ENCODE peak calls at places on chromosome 20, in five cellular contexts. M is HepG2, Z is stomach, K is GM12891, G is HL-60. A is an unnamed sample.

GRCh38 chr20:3734111-3734843 is 1.8 kb downstream of the HSPA12B start:
- DNase-seq in M (no peak), Z (no peak), G (no peak), K (no peak), A (no peak)

GRCh38 chr20:19313342-19314069 is 101.1 kb downstream of the SLC24A3 start:
- DNase-seq in Z (no peak), M (no peak), K (no peak), G (no peak), A (no peak)

GRCh38 chr20:31559704-31560093 is 45.4 kb upstream of the ID1 start:
- DNase-seq in Z (no peak), G (no peak), M (no peak), K (no peak), A (no peak)

GRCh38 chr20:8530022-8530421 is 398.0 kb downstream of the PLCB1 start:
- DNase-seq in Z (no peak), K (no peak), G (no peak), M (no peak), A (no peak)

GRCh38 chr20:25160897-25161296 is 34.6 kb upstream of the ENTPD6 start:
- DNase-seq in M (no peak), K (no peak), Z (no peak), G (no peak), A (no peak)

GRCh38 chr20:47274449-47275108 is 81.9 kb downstream of the ZMYND8 start:
- DNase-seq in K (peak), G (no peak), Z (no peak), M (peak), A (peak)

GRCh38 chr20:10747019-10747418 is 73.2 kb upstream of the JAG1 start:
- DNase-seq in G (no peak), Z (no peak), K (no peak), M (no peak), A (no peak)

GRCh38 chr20:32164984-32165735 is 42.4 kb downstream of the PLAGL2 start:
- DNase-seq in K (no peak), M (no peak), Z (no peak), G (no peak), A (peak)

GRCh38 chr20:33787253-33787891 is 23.8 kb upstream of the CHMP4B start:
- DNase-seq in G (no peak), K (no peak), Z (no peak), M (no peak), A (no peak)

GRCh38 chr20:20743511-20744169 is 31.2 kb upstream of the RALGAPA2 start:
- DNase-seq in M (peak), K (no peak), G (peak), Z (peak), A (peak)

GRCh38 chr20:24131281-24131680 is 142.7 kb upstream of the GGTLC1 start:
- DNase-seq in K (no peak), G (no peak), M (no peak), Z (no peak), A (no peak)

GRCh38 chr20:54897787-54898186 is 422.4 kb downstream of the DOK5 start:
- DNase-seq in M (no peak), Z (no peak), G (no peak), K (no peak), A (no peak)

GRCh38 chr20:38789503-38790209 is 15.8 kb upstream of the PPP1R16B start:
- DNase-seq in G (no peak), K (no peak), M (no peak), Z (no peak), A (no peak)

GRCh38 chr20:645318-646106 is 7.5 kb downstream of the SRXN1 start:
- DNase-seq in M (peak), Z (peak), K (peak), G (peak), A (peak)

GRCh38 chr20:15346657-15347280 is 1009.4 kb upstream of the FLRT3 start:
- DNase-seq in K (no peak), G (no peak), Z (no peak), M (no peak), A (no peak)

GRCh38 chr20:19932170-19932667 is 84.9 kb upstream of the NAA20 start:
- DNase-seq in G (no peak), M (no peak), K (no peak), Z (no peak), A (no peak)

GRCh38 chr20:51388227-51388626 is 154.3 kb downstream of the NFATC2 start:
- DNase-seq in G (no peak), K (no peak), M (no peak), Z (no peak), A (no peak)

GRCh38 chr20:5746064-5746463 is 4.1 kb upstream of the SHLD1 start:
- DNase-seq in Z (no peak), G (no peak), K (no peak), M (no peak), A (no peak)

GRCh38 chr20:24696396-24696795 is 227.0 kb downstream of the SYNDIG1 start:
- DNase-seq in G (no peak), M (no peak), K (no peak), Z (peak), A (no peak)

GRCh38 chr20:13995086-13995665 is at the start of gene MACROD2:
- DNase-seq in K (no peak), G (peak), M (peak), Z (peak), A (peak)

GRCh38 chr20:58693226-58694006 is 816 bp downstream of the NPEPL1 start:
- DNase-seq in Z (peak), K (peak), M (no peak), G (no peak), A (no peak)
- TF ChIP-seq POLR2AphosphoS5 in Z (no peak), K (no peak), M (no peak), G (no peak), A (no peak)

GRCh38 chr20:2292711-2293110 is 3.1 kb upstream of the TGM3 start:
- DNase-seq in K (no peak), G (peak), M (no peak), Z (no peak), A (no peak)
- TF ChIP-seq POLR2AphosphoS5 in K (no peak), G (peak), M (no peak), Z (no peak), A (no peak)

DNA sequence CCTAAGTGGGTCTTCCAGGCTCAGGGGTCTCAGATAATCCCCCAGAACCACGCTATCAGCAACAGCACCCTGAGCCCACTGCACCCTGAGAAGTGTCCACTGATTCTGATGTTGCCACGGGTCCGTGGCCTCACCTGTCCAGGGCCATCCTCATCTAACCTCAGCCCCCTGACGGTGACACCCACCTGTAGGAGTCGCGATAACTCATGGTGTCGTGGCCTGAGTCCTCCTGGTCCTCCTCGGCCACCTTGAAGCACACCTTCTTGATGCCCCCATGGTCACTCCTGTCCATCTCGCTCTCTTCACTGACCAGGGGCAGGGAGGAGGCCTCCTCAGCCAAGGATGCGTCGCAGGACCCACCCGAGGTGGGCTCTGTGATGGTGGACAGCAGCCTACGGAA is 182.1 kb downstream of the PREX1 start:
- DNase-seq in G (no peak), M (no peak), Z (no peak), K (no peak), A (no peak)
- TF ChIP-seq POLR2AphosphoS5 in G (no peak), M (no peak), Z (no peak), K (no peak), A (no peak)

GRCh38 chr20:63833776-63834544 is 2.9 kb upstream of the ZBTB46 start:
- DNase-seq in G (no peak), Z (no peak), K (no peak), M (no peak), A (no peak)

GRCh38 chr20:63829943-63830820 is 882 bp downstream of the ZBTB46 start:
- DNase-seq in K (no peak), M (no peak), Z (no peak), G (no peak), A (no peak)

GRCh38 chr20:63829598-63829942 is 1.5 kb downstream of the ZBTB46 start:
- DNase-seq in Z (no peak), K (no peak), M (no peak), G (no peak), A (no peak)

GRCh38 chr20:63830821-63831593 is at the start of gene ZBTB46:
- DNase-seq in M (no peak), Z (peak), K (peak), G (no peak), A (no peak)

GRCh38 chr20:63831696-63832686 is 927 bp upstream of the ZBTB46 start:
- DNase-seq in M (peak), Z (peak), K (no peak), G (no peak), A (no peak)
- TF ChIP-seq POLR2AphosphoS5 in M (no peak), Z (no peak), K (no peak), G (no peak), A (no peak)